ENCODE peak calls at places on chromosomes 12 and 14, in five cellular contexts. O, C, N, B and R are unnamed samples.

GRCh38 chr12:110704750-110705149 is 15.8 kb upstream of the HVCN1 start:
- DNase-seq in N (no peak), B (no peak), C (peak), O (no peak), R (no peak)

GRCh38 chr14:75091251-75091650 is 21.8 kb downstream of the ZC2HC1C start:
- DNase-seq in O (no peak), B (no peak), N (no peak), C (no peak), R (no peak)

GRCh38 chr14:100804558-100805309 is 21.2 kb upstream of the MEG3 start:
- DNase-seq in B (no peak), C (no peak), N (no peak), O (peak), R (no peak)

GRCh38 chr12:22088886-22089285 is 42.9 kb downstream of the CMAS start:
- DNase-seq in B (no peak), C (no peak), O (no peak), N (no peak), R (no peak)

GRCh38 chr14:78227466-78228077 is 57.4 kb downstream of the NRXN3 start:
- DNase-seq in O (no peak), C (no peak), N (no peak), B (no peak), R (no peak)

GRCh38 chr14:67571275-67571990 is 28.6 kb downstream of the PIGH start:
- DNase-seq in O (peak), N (peak), C (peak), B (peak), R (peak)

GRCh38 chr12:46549527-46550265 is 177.1 kb upstream of the SLC38A2 start:
- DNase-seq in B (no peak), C (no peak), O (no peak), N (no peak), R (no peak)

GRCh38 chr12:124938066-124938465 is 23.6 kb upstream of the UBC start:
- DNase-seq in N (no peak), C (no peak), B (no peak), O (no peak), R (no peak)

GRCh38 chr12:53757095-53757770 is 5.5 kb upstream of the CISTR start:
- DNase-seq in O (peak), B (peak), C (peak), N (peak), R (peak)

GRCh38 chr14:65302571-65303184 is 109.9 kb upstream of the FUT8 start:
- DNase-seq in C (peak), B (no peak), O (no peak), N (no peak), R (no peak)